ENCODE peak calls at places on chromosomes 3 and 15, in ten cellular contexts. A is EL; Z is naive thymus-derived CD8-positive, alpha-beta T cell; Q is NCI-H510A treated with DMSO at 0.1 percent for 48 hours; E is posterior cingulate gyrus; F is CD8-positive, alpha-beta memory T cell; N is NAMALWA; D is ELF-1; B is HEK293T; X is stimulated activated effector memory CD8-positive, alpha-beta T cell treated with anti-CD3 and anti-CD28 coated beads, Interleukin-12 subunit alpha, Interleukin-12 subunit beta, amount 100 ng/mL, for 72 hours. W is an unnamed sample.

GRCh38 chr3:48411606-48412374 is 18.1 kb downstream of the PLXNB1 start:
- DNase-seq in Z (no peak), B (no peak), N (no peak), F (peak), A (no peak), D (no peak), E (peak), Q (no peak), X (no peak), W (no peak)

GRCh38 chr3:151395806-151396205 is 11.3 kb upstream of the P2RY12 start:
- DNase-seq in A (peak), X (no peak), Z (no peak), F (no peak), E (no peak), Q (no peak), D (no peak), N (no peak), B (no peak), W (no peak)

GRCh38 chr15:43775411-43775965 is 1.3 kb downstream of the ELL3 start:
- DNase-seq in E (no peak), F (no peak), X (no peak), B (no peak), N (peak), Q (peak), Z (no peak), A (peak), D (peak), W (peak)

GRCh38 chr3:143478124-143478693 is 358.6 kb downstream of the CHST2 start:
- DNase-seq in N (peak), Z (no peak), B (no peak), Q (no peak), E (no peak), F (no peak), X (no peak), D (no peak), A (no peak), W (no peak)

GRCh38 chr3:27340524-27340923 is 28.7 kb downstream of the NEK10 start:
- DNase-seq in B (no peak), Q (no peak), F (no peak), X (no peak), N (peak), Z (no peak), A (no peak), E (no peak), D (no peak), W (no peak)

GRCh38 chr15:76973362-76973743 is 21.6 kb upstream of the PSTPIP1 start:
- DNase-seq in X (peak), B (peak), E (no peak), F (peak), N (peak), Q (no peak), A (peak), Z (peak), D (peak), W (peak)

GRCh38 chr15:99442268-99442897 is 123.4 kb upstream of the MEF2A start:
- DNase-seq in Z (no peak), F (no peak), A (peak), N (peak), Q (no peak), D (no peak), E (no peak), B (no peak), X (no peak), W (peak)

GRCh38 chr3:140933109-140933508 is 8.5 kb upstream of the SLC25A36 start:
- DNase-seq in Z (no peak), N (no peak), E (no peak), F (no peak), B (no peak), X (no peak), Q (no peak), A (no peak), D (no peak), W (no peak)

GRCh38 chr15:75840659-75841058 is 2.6 kb upstream of the UBE2Q2 start:
- DNase-seq in D (no peak), B (peak), F (no peak), Z (no peak), X (no peak), A (peak), N (no peak), E (no peak), Q (no peak), W (peak)

GRCh38 chr3:53114011-53114400 is 16.2 kb downstream of the RFT1 start:
- DNase-seq in Z (peak), F (peak), D (peak), Q (peak), X (peak), B (peak), N (peak), A (peak), E (peak), W (peak)

GRCh38 chr3:77039606-77040553 is at the start of gene ROBO2:
- DNase-seq in F (no peak), N (no peak), Z (no peak), Q (peak), E (peak), X (no peak), A (peak), D (peak), B (peak), W (no peak)

GRCh38 chr15:53251998-53252397 is 461.9 kb upstream of the ONECUT1 start:
- DNase-seq in F (no peak), Z (no peak), D (no peak), A (no peak), B (no peak), X (no peak), E (no peak), Q (no peak), N (no peak), W (no peak)

GRCh38 chr3:149813367-149814281 is 609 bp downstream of the RNF13 start:
- DNase-seq in F (no peak), N (peak), Z (no peak), Q (peak), X (peak), E (no peak), D (peak), B (peak), A (peak), W (no peak)

GRCh38 chr3:71110531-71111222 is 472.9 kb downstream of the FOXP1 start:
- DNase-seq in E (no peak), N (no peak), Q (no peak), X (no peak), Z (no peak), D (no peak), A (no peak), F (no peak), B (no peak), W (no peak)

GRCh38 chr3:157611176-157611575 is 108.0 kb upstream of the VEPH1 start:
- DNase-seq in D (no peak), B (no peak), Z (no peak), F (no peak), N (no peak), X (no peak), A (no peak), Q (no peak), E (no peak), W (no peak)